ENCODE peak calls at places on chromosomes 16 and 17, in ten cellular contexts. One of them, this sample, is unnamed.

GRCh38 chr16:25014500-25015147 is 545 bp downstream of the ARHGAP17 start:
- DNase-seq in astrocyte of the cerebellum: no peak
- DNase-seq in sciatic nerve: peak
- DNase-seq in T follicular helper cell: no peak
- DNase-seq in activated CD8-positive, alpha-beta memory T cell treated with anti-CD3 and anti-CD28 coated beads for 24 hours: peak
- DNase-seq in midbrain: peak
- DNase-seq in pancreas: peak
- DNase-seq in EL: peak
- DNase-seq in activated T-helper 1 cell treated with anti-CD3 and anti-CD28 coated beads, Interleukin-2, amount 50 U/mL, for 16 hours: peak
- DNase-seq in CD8-positive, alpha-beta memory T cell: peak
- DNase-seq in this sample: peak

GRCh38 chr17:78316867-78317816 is 42.7 kb downstream of the SOCS3 start:
- DNase-seq in sciatic nerve: no peak
- DNase-seq in pancreas: no peak
- DNase-seq in activated T-helper 1 cell treated with anti-CD3 and anti-CD28 coated beads, Interleukin-2, amount 50 U/mL, for 16 hours: no peak
- DNase-seq in EL: no peak
- DNase-seq in midbrain: no peak
- DNase-seq in CD8-positive, alpha-beta memory T cell: no peak
- DNase-seq in astrocyte of the cerebellum: no peak
- DNase-seq in activated CD8-positive, alpha-beta memory T cell treated with anti-CD3 and anti-CD28 coated beads for 24 hours: no peak
- DNase-seq in T follicular helper cell: no peak
- DNase-seq in this sample: peak

GRCh38 chr16:18958621-18959578 is 24.8 kb upstream of the TMC7 start:
- DNase-seq in activated T-helper 1 cell treated with anti-CD3 and anti-CD28 coated beads, Interleukin-2, amount 50 U/mL, for 16 hours: no peak
- DNase-seq in CD8-positive, alpha-beta memory T cell: no peak
- DNase-seq in pancreas: no peak
- DNase-seq in sciatic nerve: no peak
- DNase-seq in EL: peak
- DNase-seq in T follicular helper cell: no peak
- DNase-seq in midbrain: no peak
- DNase-seq in astrocyte of the cerebellum: no peak
- DNase-seq in activated CD8-positive, alpha-beta memory T cell treated with anti-CD3 and anti-CD28 coated beads for 24 hours: no peak
- DNase-seq in this sample: no peak

GRCh38 chr16:89395150-89396142 is 94.9 kb downstream of the ANKRD11 start:
- DNase-seq in activated T-helper 1 cell treated with anti-CD3 and anti-CD28 coated beads, Interleukin-2, amount 50 U/mL, for 16 hours: no peak
- DNase-seq in pancreas: peak
- DNase-seq in T follicular helper cell: no peak
- DNase-seq in CD8-positive, alpha-beta memory T cell: no peak
- DNase-seq in midbrain: peak
- DNase-seq in activated CD8-positive, alpha-beta memory T cell treated with anti-CD3 and anti-CD28 coated beads for 24 hours: no peak
- DNase-seq in EL: peak
- DNase-seq in astrocyte of the cerebellum: peak
- DNase-seq in sciatic nerve: peak
- DNase-seq in this sample: peak

GRCh38 chr17:66994943-66995535 is 30.5 kb downstream of the CACNG4 start:
- DNase-seq in pancreas: no peak
- DNase-seq in CD8-positive, alpha-beta memory T cell: no peak
- DNase-seq in sciatic nerve: no peak
- DNase-seq in activated CD8-positive, alpha-beta memory T cell treated with anti-CD3 and anti-CD28 coated beads for 24 hours: no peak
- DNase-seq in activated T-helper 1 cell treated with anti-CD3 and anti-CD28 coated beads, Interleukin-2, amount 50 U/mL, for 16 hours: no peak
- DNase-seq in T follicular helper cell: no peak
- DNase-seq in astrocyte of the cerebellum: no peak
- DNase-seq in midbrain: no peak
- DNase-seq in EL: no peak
- DNase-seq in this sample: no peak

GRCh38 chr17:63775420-63775819 is 1.4 kb downstream of the DDX42 start:
- DNase-seq in pancreas: no peak
- DNase-seq in midbrain: no peak
- DNase-seq in astrocyte of the cerebellum: no peak
- DNase-seq in T follicular helper cell: no peak
- DNase-seq in CD8-positive, alpha-beta memory T cell: no peak
- DNase-seq in sciatic nerve: no peak
- DNase-seq in EL: peak
- DNase-seq in activated T-helper 1 cell treated with anti-CD3 and anti-CD28 coated beads, Interleukin-2, amount 50 U/mL, for 16 hours: no peak
- DNase-seq in activated CD8-positive, alpha-beta memory T cell treated with anti-CD3 and anti-CD28 coated beads for 24 hours: no peak
- DNase-seq in this sample: no peak

GRCh38 chr17:50070908-50071680 is 15.2 kb downstream of the ITGA3 start:
- DNase-seq in sciatic nerve: no peak
- DNase-seq in T follicular helper cell: no peak
- DNase-seq in EL: no peak
- DNase-seq in pancreas: no peak
- DNase-seq in activated CD8-positive, alpha-beta memory T cell treated with anti-CD3 and anti-CD28 coated beads for 24 hours: no peak
- DNase-seq in activated T-helper 1 cell treated with anti-CD3 and anti-CD28 coated beads, Interleukin-2, amount 50 U/mL, for 16 hours: no peak
- DNase-seq in astrocyte of the cerebellum: no peak
- DNase-seq in CD8-positive, alpha-beta memory T cell: no peak
- DNase-seq in midbrain: no peak
- DNase-seq in this sample: no peak

GRCh38 chr16:51359141-51359960 is 208.3 kb upstream of the SALL1 start:
- DNase-seq in EL: no peak
- DNase-seq in astrocyte of the cerebellum: peak
- DNase-seq in sciatic nerve: peak
- DNase-seq in pancreas: peak
- DNase-seq in T follicular helper cell: no peak
- DNase-seq in CD8-positive, alpha-beta memory T cell: no peak
- DNase-seq in activated CD8-positive, alpha-beta memory T cell treated with anti-CD3 and anti-CD28 coated beads for 24 hours: no peak
- DNase-seq in activated T-helper 1 cell treated with anti-CD3 and anti-CD28 coated beads, Interleukin-2, amount 50 U/mL, for 16 hours: no peak
- DNase-seq in midbrain: peak
- DNase-seq in this sample: no peak

GRCh38 chr16:85878875-85879274 is 20.1 kb upstream of the IRF8 start:
- DNase-seq in T follicular helper cell: no peak
- DNase-seq in sciatic nerve: no peak
- DNase-seq in astrocyte of the cerebellum: no peak
- DNase-seq in activated CD8-positive, alpha-beta memory T cell treated with anti-CD3 and anti-CD28 coated beads for 24 hours: peak
- DNase-seq in pancreas: no peak
- DNase-seq in midbrain: no peak
- DNase-seq in CD8-positive, alpha-beta memory T cell: no peak
- DNase-seq in EL: peak
- DNase-seq in activated T-helper 1 cell treated with anti-CD3 and anti-CD28 coated beads, Interleukin-2, amount 50 U/mL, for 16 hours: no peak
- DNase-seq in this sample: no peak

GRCh38 chr16:87552772-87553171 is 49.5 kb upstream of the JPH3 start:
- DNase-seq in activated CD8-positive, alpha-beta memory T cell treated with anti-CD3 and anti-CD28 coated beads for 24 hours: no peak
- DNase-seq in EL: no peak
- DNase-seq in sciatic nerve: no peak
- DNase-seq in midbrain: no peak
- DNase-seq in astrocyte of the cerebellum: no peak
- DNase-seq in CD8-positive, alpha-beta memory T cell: no peak
- DNase-seq in pancreas: no peak
- DNase-seq in activated T-helper 1 cell treated with anti-CD3 and anti-CD28 coated beads, Interleukin-2, amount 50 U/mL, for 16 hours: no peak
- DNase-seq in T follicular helper cell: no peak
- DNase-seq in this sample: no peak

GRCh38 chr16:24729967-24730815 is 740 bp downstream of the TNRC6A start:
- DNase-seq in pancreas: peak
- DNase-seq in activated T-helper 1 cell treated with anti-CD3 and anti-CD28 coated beads, Interleukin-2, amount 50 U/mL, for 16 hours: peak
- DNase-seq in activated CD8-positive, alpha-beta memory T cell treated with anti-CD3 and anti-CD28 coated beads for 24 hours: no peak
- DNase-seq in sciatic nerve: peak
- DNase-seq in CD8-positive, alpha-beta memory T cell: no peak
- DNase-seq in EL: peak
- DNase-seq in T follicular helper cell: peak
- DNase-seq in midbrain: peak
- DNase-seq in astrocyte of the cerebellum: no peak
- DNase-seq in this sample: peak

GRCh38 chr17:16477666-16478065 is 14.3 kb downstream of the LRRC75A start:
- DNase-seq in activated T-helper 1 cell treated with anti-CD3 and anti-CD28 coated beads, Interleukin-2, amount 50 U/mL, for 16 hours: no peak
- DNase-seq in sciatic nerve: no peak
- DNase-seq in CD8-positive, alpha-beta memory T cell: no peak
- DNase-seq in pancreas: no peak
- DNase-seq in T follicular helper cell: no peak
- DNase-seq in astrocyte of the cerebellum: no peak
- DNase-seq in activated CD8-positive, alpha-beta memory T cell treated with anti-CD3 and anti-CD28 coated beads for 24 hours: no peak
- DNase-seq in EL: no peak
- DNase-seq in midbrain: no peak
- DNase-seq in this sample: no peak

GRCh38 chr17:74785096-74785980 is 9.2 kb upstream of the NAT9 start:
- DNase-seq in sciatic nerve: no peak
- DNase-seq in CD8-positive, alpha-beta memory T cell: no peak
- DNase-seq in pancreas: no peak
- DNase-seq in activated T-helper 1 cell treated with anti-CD3 and anti-CD28 coated beads, Interleukin-2, amount 50 U/mL, for 16 hours: no peak
- DNase-seq in midbrain: no peak
- DNase-seq in activated CD8-positive, alpha-beta memory T cell treated with anti-CD3 and anti-CD28 coated beads for 24 hours: no peak
- DNase-seq in EL: no peak
- DNase-seq in T follicular helper cell: no peak
- DNase-seq in astrocyte of the cerebellum: no peak
- DNase-seq in this sample: peak

This sample was measured in HuH-7.5.